ENCODE peak calls at places on chromosomes 2 and 18, in ten cellular contexts. O, X, F, C, M, P, J, T, W and G are unnamed samples.
A peak's percentile ranks its signal among the peaks of the same experiment; 100 is the strongest.

GRCh38 chr18:31574359-31574758 is 17.3 kb upstream of the TTR start:
- DNase-seq in P (no peak), F (no peak), W (no peak), T (no peak), X (no peak), C (no peak), O (no peak), J (no peak), M (no peak), G (no peak)

GRCh38 chr2:240564191-240564570 is 4.0 kb downstream of the DUSP28 start:
- DNase-seq in C (no peak), X (no peak), M (no peak), F (no peak), J (no peak), P (no peak), T (peak; percentile 20), O (no peak), W (no peak), G (no peak)

GRCh38 chr2:43425659-43426058 is 170.2 kb downstream of the THADA start:
- DNase-seq in W (no peak), J (no peak), O (no peak), X (no peak), T (no peak), M (no peak), P (no peak), F (no peak), C (no peak), G (no peak)

GRCh38 chr2:119480718-119481142 is 43.6 kb downstream of the SCTR start:
- DNase-seq in C (no peak), P (no peak), X (no peak), J (peak; percentile 25), M (no peak), O (no peak), T (peak; percentile 65), W (no peak), F (no peak), G (no peak)

GRCh38 chr18:48868468-48869466 is 82.0 kb downstream of the SMAD7 start:
- DNase-seq in T (no peak), F (peak; percentile 44), M (peak; percentile 23), X (peak; percentile 88), P (no peak), W (no peak), J (no peak), C (no peak), O (no peak), G (no peak)

GRCh38 chr2:6791682-6792081 is 74.0 kb downstream of the CMPK2 start:
- DNase-seq in O (peak; percentile 73), P (no peak), X (no peak), T (peak; percentile 82), M (no peak), W (no peak), J (no peak), C (no peak), F (no peak), G (no peak)

GRCh38 chr2:150735894-150736498 is 248.5 kb upstream of the RND3 start:
- DNase-seq in O (no peak), M (no peak), X (no peak), J (no peak), F (no peak), W (no peak), C (no peak), P (no peak), T (no peak), G (no peak)

GRCh38 chr18:24228661-24229053 is 89.8 kb downstream of the CABYR start:
- DNase-seq in P (no peak), J (no peak), C (no peak), M (peak; percentile 32), O (no peak), X (no peak), F (no peak), W (no peak), T (no peak), G (no peak)

GRCh38 chr2:147511491-147511948 is 333.3 kb upstream of the ACVR2A start:
- DNase-seq in O (no peak), J (peak; percentile 37), M (no peak), W (peak; percentile 54), F (no peak), X (no peak), C (no peak), T (no peak), P (no peak), G (peak; percentile 74)

GRCh38 chr2:233807966-233808892 is 30.1 kb downstream of the MROH2A start:
- DNase-seq in F (peak; percentile 5), O (no peak), C (peak; percentile 3), P (no peak), W (no peak), J (no peak), X (no peak), T (peak; percentile 30), M (no peak), G (no peak)

GRCh38 chr2:217291259-217291658 is 431.4 kb upstream of the TNP1 start:
- DNase-seq in M (no peak), X (no peak), C (no peak), F (no peak), W (no peak), T (no peak), P (no peak), J (no peak), O (no peak), G (no peak)

GRCh38 chr2:10216677-10217498 is 85.8 kb upstream of the HPCAL1 start:
- DNase-seq in C (no peak), T (no peak), P (no peak), O (peak; percentile 29), F (no peak), M (no peak), J (no peak), W (no peak), X (no peak), G (no peak)

GRCh38 chr2:230682546-230682945 is 30.1 kb upstream of the CAB39 start:
- DNase-seq in W (no peak), T (no peak), F (no peak), O (no peak), X (no peak), C (no peak), J (no peak), M (no peak), P (no peak), G (no peak)

GRCh38 chr2:28583899-28584553 is 88.2 kb downstream of the PLB1 start:
- DNase-seq in M (peak; percentile 86), C (peak; percentile 47), O (no peak), F (no peak), T (peak; percentile 78), P (peak; percentile 94), W (peak; percentile 82), X (no peak), J (peak; percentile 56), G (no peak)

GRCh38 chr2:16553222-16553621 is 112.4 kb downstream of the CYRIA start:
- DNase-seq in X (peak; percentile 11), J (peak; percentile 45), M (peak; percentile 49), C (no peak), O (peak; percentile 19), P (peak; percentile 12), W (no peak), F (no peak), T (peak; percentile 74), G (no peak)

GRCh38 chr2:113198790-113199612 is 25.2 kb downstream of the PSD4 start:
- DNase-seq in P (no peak), M (peak; percentile 94), T (peak; percentile 95), J (peak; percentile 85), C (peak; percentile 70), X (peak; percentile 76), F (peak; percentile 87), W (peak; percentile 84), O (peak; percentile 37), G (peak; percentile 93)

GRCh38 chr18:76889086-76889699 is 66.8 kb downstream of the ZNF236 start:
- DNase-seq in C (no peak), O (no peak), P (no peak), X (no peak), M (no peak), T (no peak), J (no peak), W (no peak), F (no peak), G (no peak)

GRCh38 chr2:26318950-26319349 is 27.0 kb upstream of the SELENOI start:
- DNase-seq in M (no peak), W (no peak), X (no peak), O (no peak), F (no peak), C (no peak), T (no peak), J (no peak), P (no peak), G (no peak)

GRCh38 chr18:489244-490023 is 11.1 kb downstream of the COLEC12 start:
- DNase-seq in J (no peak), W (no peak), X (no peak), T (no peak), C (no peak), F (no peak), M (no peak), P (no peak), O (no peak), G (no peak)